ENCODE peak calls at places on chromosomes 7 and 10, in nine cellular contexts. X, T, G, L, W, O, S, N and K are unnamed samples. For H3K36me3, the result is how much of the 10 kb centered on the place peaks cover.

GRCh38 chr7:115099906-115100305 is 178.0 kb downstream of the MDFIC start:
- DNase-seq in X (no peak), T (no peak), G (no peak), L (no peak), W (no peak), O (peak), S (no peak), N (no peak), K (peak)

GRCh38 chr10:98030991-98031431 is 590 bp upstream of the CRTAC1 start:
- DNase-seq in X (no peak), T (peak), G (peak), L (no peak), W (no peak), O (peak), S (no peak), N (no peak), K (no peak)

GRCh38 chr7:155007947-155008346 is 5.0 kb upstream of the PAXIP1 start:
- DNase-seq in X (no peak), T (peak), G (peak), L (no peak), W (no peak), O (no peak), S (no peak), N (no peak), K (no peak)

GRCh38 chr7:77982926-77983550 is 184.5 kb downstream of the PHTF2 start:
- DNase-seq in X (no peak), T (no peak), G (no peak), L (no peak), W (no peak), O (no peak), S (no peak), N (no peak), K (no peak)

GRCh38 chr10:5855979-5856700 is 33.6 kb downstream of the ANKRD16 start:
- DNase-seq in X (no peak), T (no peak), G (no peak), L (no peak), W (no peak), O (no peak), S (no peak), N (no peak), K (no peak)

GRCh38 chr7:40836218-40836617 is 701.4 kb downstream of the SUGCT start:
- DNase-seq in X (no peak), T (no peak), G (no peak), L (no peak), W (no peak), O (no peak), S (no peak), N (no peak), K (no peak)

GRCh38 chr10:16905304-16905703 is 88.1 kb upstream of the RSU1 start:
- DNase-seq in X (no peak), T (no peak), G (no peak), L (no peak), W (no peak), O (no peak), S (no peak), N (no peak), K (no peak)

GRCh38 chr10:73759512-73760115 is 15.4 kb downstream of the SEC24C start:
- DNase-seq in X (no peak), T (peak), G (no peak), L (no peak), W (no peak), O (peak), S (peak), N (peak), K (no peak)

GRCh38 chr10:94098916-94099315 is 105.2 kb downstream of the PLCE1 start:
- DNase-seq in X (no peak), T (no peak), G (no peak), L (no peak), W (no peak), O (no peak), S (no peak), N (no peak), K (no peak)

GRCh38 chr7:117588352-117588794 is 108.5 kb downstream of the CFTR start:
- DNase-seq in X (no peak), T (no peak), G (no peak), L (no peak), W (no peak), O (peak), S (no peak), N (no peak), K (peak)

GRCh38 chr7:151389096-151389767 is 20.6 kb downstream of the WDR86 start:
- DNase-seq in X (no peak), T (no peak), G (no peak), L (no peak), W (no peak), O (no peak), S (no peak), N (no peak), K (no peak)

GRCh38 chr7:13979671-13980438 is 9.6 kb downstream of the ETV1 start:
- DNase-seq in X (no peak), T (no peak), G (no peak), L (no peak), W (no peak), O (no peak), S (no peak), N (no peak), K (no peak)

GRCh38 chr7:34748244-34749039 is 90.4 kb downstream of the NPSR1 start:
- DNase-seq in X (peak), T (peak), G (no peak), L (peak), W (peak), O (peak), S (peak), N (peak), K (peak)

GRCh38 chr10:3924344-3924743 is 139.3 kb upstream of the KLF6 start:
- DNase-seq in X (no peak), T (no peak), G (no peak), L (no peak), W (no peak), O (no peak), S (no peak), N (no peak), K (peak)

GRCh38 chr10:67923551-67923950 is 39.1 kb downstream of the SIRT1 start:
- DNase-seq in X (no peak), T (no peak), G (no peak), L (no peak), W (no peak), O (no peak), S (no peak), N (no peak), K (no peak)

GRCh38 chr10:86207226-86207625 is 159.4 kb downstream of the GRID1 start:
- DNase-seq in X (no peak), T (no peak), G (no peak), L (no peak), W (no peak), O (no peak), S (no peak), N (no peak), K (no peak)

GRCh38 chr10:128049226-128050010 is 76.8 kb downstream of the MKI67 start:
- DNase-seq in X (no peak), T (no peak), G (no peak), L (no peak), W (no peak), O (no peak), S (no peak), N (peak), K (no peak)

GRCh38 chr10:114743552-114744231 is 77.9 kb upstream of the FHIP2A start:
- DNase-seq in X (no peak), T (no peak), G (no peak), L (no peak), W (no peak), O (no peak), S (no peak), N (no peak), K (no peak)

GRCh38 chr7:41425926-41426325 is 277.0 kb downstream of the INHBA start:
- DNase-seq in X (no peak), T (no peak), G (no peak), L (no peak), W (no peak), O (no peak), S (no peak), N (no peak), K (peak)

GRCh38 chr7:149886018-149886416 is 12.2 kb downstream of the ATP6V0E2 start:
- DNase-seq in X (no peak), T (no peak), G (no peak), L (no peak), W (no peak), O (no peak), S (no peak), N (no peak), K (no peak)

GRCh38 chr10:85596389-85596788 is 770.2 kb downstream of the GRID1 start:
- DNase-seq in X (no peak), T (no peak), G (no peak), L (no peak), W (no peak), O (no peak), S (peak), N (no peak), K (no peak)

GRCh38 chr7:11716185-11716584 is 115.8 kb downstream of the THSD7A start:
- DNase-seq in X (peak), T (no peak), G (no peak), L (no peak), W (no peak), O (no peak), S (no peak), N (no peak), K (peak)

GRCh38 chr10:29353887-29354561 is 65.2 kb downstream of the LYZL1 start:
- DNase-seq in X (no peak), T (no peak), G (no peak), L (no peak), W (no peak), O (no peak), S (no peak), N (no peak), K (no peak)

GRCh38 chr10:112373912-112374338 is at the start of gene ACSL5:
- DNase-seq in X (no peak), T (no peak), G (no peak), L (peak), W (peak), O (peak), S (no peak), N (no peak), K (no peak)

GRCh38 chr10:96395931-96396877 is 37.4 kb upstream of the OPALIN start:
- DNase-seq in X (peak), T (peak), G (peak), L (peak), W (peak), O (peak), S (peak), N (peak), K (no peak)

GRCh38 chr7:119918185-119918584 is 354.8 kb upstream of the KCND2 start:
- DNase-seq in X (no peak), T (no peak), G (no peak), L (no peak), W (no peak), O (no peak), S (no peak), N (no peak), K (no peak)

GRCh38 chr7:89987665-89988064 is 166.6 kb upstream of the STEAP1 start:
- DNase-seq in X (no peak), T (peak), G (no peak), L (no peak), W (no peak), O (no peak), S (no peak), N (no peak), K (no peak)

GRCh38 chr10:106959521-106959920 is 205.0 kb downstream of the SORCS1 start:
- DNase-seq in X (no peak), T (no peak), G (no peak), L (no peak), W (no peak), O (no peak), S (no peak), N (no peak), K (no peak)
- H3K4me3 ChIP-seq in X (no peak), T (no peak), G (no peak), L (no peak), W (no peak), O (no peak), S (no peak), N (no peak), K (no peak)

DNA sequence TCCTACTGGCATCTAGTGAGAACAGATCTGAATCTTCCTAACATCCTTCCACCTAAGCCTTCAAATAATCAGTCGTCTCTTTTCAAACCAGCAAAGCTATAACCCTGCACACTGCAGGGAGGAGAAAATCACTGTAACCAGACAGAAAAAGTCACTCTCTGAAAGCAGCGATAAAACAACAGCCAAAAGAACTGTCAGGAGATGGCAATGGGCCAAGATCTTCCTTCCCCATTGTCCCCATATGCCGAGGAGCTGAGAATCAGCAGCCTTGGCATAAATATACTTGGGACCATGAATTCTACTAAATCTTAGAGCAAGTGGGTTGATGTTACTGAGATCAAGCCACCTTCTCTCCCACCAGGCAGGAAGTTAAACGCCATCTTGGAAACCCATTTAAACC is 13.1 kb downstream of the FZD9 start:
- DNase-seq in X (no peak), T (no peak), G (no peak), L (no peak), W (no peak), O (no peak), S (no peak), N (no peak), K (no peak)
- H3K36me3 ChIP-seq in X (half or more), T (half or more), G (half or more), L (under half), W (half or more), O (under half), S (half or more), N (under half), K (under half)

GRCh38 chr10:56109454-56109853 is 251.6 kb downstream of the ZWINT start:
- DNase-seq in X (no peak), T (no peak), G (no peak), L (no peak), W (no peak), O (no peak), S (no peak), N (no peak), K (no peak)
- TF ChIP-seq CTCF in X (no peak), T (no peak), G (no peak), L (no peak), W (no peak), O (no peak), S (no peak), N (no peak), K (no peak)

GRCh38 chr7:39560997-39561396 is 5.2 kb upstream of the YAE1 start:
- DNase-seq in X (no peak), T (peak), G (no peak), L (no peak), W (no peak), O (no peak), S (no peak), N (no peak), K (no peak)
- H3K4me3 ChIP-seq in X (no peak), T (no peak), G (no peak), L (no peak), W (no peak), O (no peak), S (no peak), N (no peak), K (no peak)

GRCh38 chr10:7305053-7305452 is 105.8 kb downstream of the SFMBT2 start:
- DNase-seq in X (no peak), T (no peak), G (no peak), L (no peak), W (no peak), O (no peak), S (no peak), N (no peak), K (no peak)
- H3K36me3 ChIP-seq in X (under half), T (under half), G (under half), L (under half), W (under half), O (under half), S (under half), N (under half), K (under half)

DNA sequence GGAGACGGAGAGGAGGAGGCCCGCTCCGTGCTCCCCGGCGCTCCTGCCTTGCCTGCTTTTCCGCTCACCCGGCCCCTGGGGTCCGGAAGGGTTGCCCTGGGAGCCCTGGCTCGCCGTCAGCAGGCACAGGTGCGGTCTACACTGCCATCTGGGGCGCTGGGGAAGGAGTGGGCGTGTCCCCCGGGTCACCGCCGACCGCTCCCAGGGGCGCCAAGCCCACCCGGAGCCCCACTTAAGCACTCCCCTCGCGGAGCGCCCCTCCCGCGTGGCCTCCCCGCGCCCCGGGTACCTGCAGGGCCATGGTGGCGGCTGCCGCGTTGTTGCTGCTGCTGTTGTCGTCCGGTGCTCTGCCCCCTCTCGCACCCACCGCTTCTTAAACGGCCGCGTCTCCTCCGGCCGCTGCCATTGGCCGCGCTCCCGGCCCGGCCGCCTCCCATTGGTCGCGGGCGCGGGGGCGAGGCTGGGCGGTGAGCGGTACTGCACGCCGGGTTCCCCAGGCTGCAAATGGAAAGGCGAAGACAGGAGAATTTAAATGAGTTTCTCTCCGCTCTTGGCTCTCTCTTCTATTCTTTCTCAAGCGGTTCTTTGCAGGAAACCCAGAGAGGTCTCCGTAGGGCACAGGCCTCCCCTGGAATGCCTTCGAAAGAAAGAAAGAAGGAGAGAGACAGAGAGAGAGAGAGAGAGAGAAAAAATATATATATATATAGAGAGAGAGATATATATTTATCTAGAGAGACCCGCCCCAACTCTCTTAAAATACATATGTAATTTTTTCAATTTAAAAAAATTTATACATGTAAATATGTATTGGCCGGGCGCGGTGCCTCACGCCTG is at the start of gene ACBD7:
- DNase-seq in X (peak), T (peak), G (peak), L (peak), W (peak), O (peak), S (peak), N (peak), K (no peak)
- TF ChIP-seq CTCF in X (peak), T (no peak), G (peak), L (peak), W (peak), O (no peak), S (peak), N (peak), K (no peak)

DNA sequence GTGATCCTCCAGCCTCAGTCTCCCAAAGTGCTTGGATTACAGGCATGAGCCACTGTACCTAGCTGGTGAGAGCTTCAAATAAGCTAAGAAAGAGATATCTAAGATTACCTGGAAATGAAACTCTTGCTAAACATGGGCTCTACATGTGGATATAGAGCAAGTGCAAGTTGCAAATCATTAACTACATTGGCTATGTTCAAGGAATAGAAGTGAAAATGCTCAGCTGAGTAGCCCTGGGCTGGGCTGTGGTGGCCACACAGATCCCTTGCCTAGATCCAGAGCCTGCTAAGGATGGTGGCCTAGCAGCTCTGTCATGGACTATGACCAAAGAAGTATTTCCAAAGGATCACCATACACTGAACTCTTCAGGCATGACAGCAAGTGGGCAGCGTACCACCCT is 209.3 kb downstream of the PLXNA4 start:
- DNase-seq in X (no peak), T (no peak), G (no peak), L (no peak), W (no peak), O (no peak), S (no peak), N (no peak), K (no peak)
- H3K4me3 ChIP-seq in X (no peak), T (no peak), G (no peak), L (no peak), W (no peak), O (no peak), S (no peak), N (no peak), K (no peak)

GRCh38 chr7:66953044-66953427 is 32.0 kb downstream of the TMEM248 start:
- DNase-seq in X (no peak), T (no peak), G (no peak), L (no peak), W (no peak), O (no peak), S (no peak), N (no peak), K (no peak)
- H3K36me3 ChIP-seq in X (half or more), T (under half), G (half or more), L (under half), W (under half), O (under half), S (under half), N (under half), K (under half)